ENCODE peak calls at places on chromosomes 12 and 14, in eight cellular contexts. Q is transverse colon, R is K562, S is suprapubic skin, B is H1, E is HepG2, U is SK-N-SH, J is stomach. F is an unnamed sample.

GRCh38 chr12:103495158-103495782 is 498 bp downstream of the C12orf42 start:
- DNase-seq in E (no peak), S (no peak), R (peak), U (peak), J (peak), Q (peak), B (peak), F (no peak)

GRCh38 chr12:26906704-26907103 is 31.1 kb downstream of the INTS13 start:
- DNase-seq in Q (no peak), R (no peak), B (no peak), U (peak), J (no peak), S (no peak), E (no peak), F (no peak)

GRCh38 chr14:104390941-104391901 is 188.3 kb upstream of the C14orf180 start:
- DNase-seq in R (no peak), J (peak), E (no peak), U (no peak), S (peak), Q (no peak), B (no peak), F (peak)

GRCh38 chr12:80941916-80942315 is 4.2 kb upstream of the LIN7A start:
- DNase-seq in U (no peak), J (no peak), Q (no peak), R (no peak), S (no peak), B (no peak), E (no peak), F (no peak)

GRCh38 chr14:102363182-102363952 is 626 bp downstream of the TECPR2 start:
- DNase-seq in Q (peak), J (peak), E (no peak), B (no peak), U (no peak), S (peak), R (peak), F (peak)

GRCh38 chr12:7142057-7142644 is 12.0 kb downstream of the CLSTN3 start:
- DNase-seq in U (peak), S (no peak), E (peak), R (peak), J (peak), Q (peak), B (no peak), F (no peak)

GRCh38 chr14:90580381-90581335 is 183.8 kb downstream of the CALM1 start:
- DNase-seq in Q (no peak), B (no peak), J (no peak), R (peak), E (no peak), U (peak), S (no peak), F (peak)

GRCh38 chr12:50006754-50007442 is 18.4 kb downstream of the RACGAP1 start:
- DNase-seq in S (no peak), J (no peak), B (no peak), R (no peak), E (no peak), U (no peak), Q (no peak), F (no peak)

GRCh38 chr12:106831699-106832098 is 57.2 kb downstream of the RIC8B start:
- DNase-seq in E (no peak), B (no peak), J (no peak), R (no peak), U (peak), Q (no peak), S (no peak), F (no peak)

GRCh38 chr12:108235231-108235959 is 103.7 kb downstream of the CMKLR1 start:
- DNase-seq in B (no peak), Q (no peak), R (no peak), E (no peak), J (no peak), U (no peak), S (no peak), F (no peak)

GRCh38 chr12:116044181-116044580 is 233.3 kb downstream of the MED13L start:
- DNase-seq in S (no peak), U (no peak), B (no peak), J (no peak), Q (no peak), E (peak), R (no peak), F (no peak)

GRCh38 chr12:13196302-13196921 is at the start of gene EMP1:
- DNase-seq in J (peak), S (peak), E (peak), Q (peak), R (no peak), U (peak), B (no peak), F (peak)

GRCh38 chr14:70808023-70808401 is 1.3 kb downstream of the MAP3K9 start:
- DNase-seq in J (peak), R (no peak), S (no peak), E (peak), U (peak), B (no peak), Q (peak), F (peak)

GRCh38 chr12:66573605-66574004 is 105.3 kb downstream of the GRIP1 start:
- DNase-seq in R (no peak), B (no peak), U (no peak), Q (peak), E (no peak), J (no peak), S (no peak), F (no peak)

GRCh38 chr14:81166126-81166525 is 54.6 kb downstream of the GTF2A1 start:
- DNase-seq in J (no peak), S (no peak), Q (no peak), R (no peak), U (no peak), B (no peak), E (peak), F (no peak)

GRCh38 chr12:14213542-14213941 is 151.9 kb upstream of the ATF7IP start:
- DNase-seq in Q (no peak), B (no peak), S (no peak), U (no peak), J (no peak), R (no peak), E (no peak), F (no peak)

GRCh38 chr14:81946808-81947798 is 413.4 kb upstream of the SEL1L start:
- DNase-seq in E (no peak), J (no peak), B (no peak), U (no peak), S (no peak), Q (no peak), R (no peak), F (no peak)

GRCh38 chr12:115988629-115989563 is 288.6 kb downstream of the MED13L start:
- DNase-seq in J (no peak), Q (no peak), B (no peak), U (no peak), S (no peak), E (no peak), R (no peak), F (no peak)

GRCh38 chr12:67720383-67720856 is 71.9 kb downstream of the DYRK2 start:
- DNase-seq in B (no peak), J (no peak), U (peak), Q (no peak), S (no peak), R (no peak), E (no peak), F (no peak)

GRCh38 chr12:28089363-28089762 is 100.9 kb upstream of the CCDC91 start:
- DNase-seq in E (no peak), B (no peak), S (no peak), J (no peak), R (no peak), Q (no peak), U (no peak), F (no peak)

GRCh38 chr12:122395319-122395718 is 27.1 kb downstream of the CLIP1 start:
- DNase-seq in J (no peak), S (no peak), R (no peak), E (no peak), U (peak), Q (no peak), B (no peak), F (no peak)

GRCh38 chr14:93956082-93956481 is 20.3 kb downstream of the ASB2 start:
- DNase-seq in Q (no peak), S (no peak), R (no peak), U (no peak), B (no peak), J (no peak), E (no peak), F (no peak)

DNA sequence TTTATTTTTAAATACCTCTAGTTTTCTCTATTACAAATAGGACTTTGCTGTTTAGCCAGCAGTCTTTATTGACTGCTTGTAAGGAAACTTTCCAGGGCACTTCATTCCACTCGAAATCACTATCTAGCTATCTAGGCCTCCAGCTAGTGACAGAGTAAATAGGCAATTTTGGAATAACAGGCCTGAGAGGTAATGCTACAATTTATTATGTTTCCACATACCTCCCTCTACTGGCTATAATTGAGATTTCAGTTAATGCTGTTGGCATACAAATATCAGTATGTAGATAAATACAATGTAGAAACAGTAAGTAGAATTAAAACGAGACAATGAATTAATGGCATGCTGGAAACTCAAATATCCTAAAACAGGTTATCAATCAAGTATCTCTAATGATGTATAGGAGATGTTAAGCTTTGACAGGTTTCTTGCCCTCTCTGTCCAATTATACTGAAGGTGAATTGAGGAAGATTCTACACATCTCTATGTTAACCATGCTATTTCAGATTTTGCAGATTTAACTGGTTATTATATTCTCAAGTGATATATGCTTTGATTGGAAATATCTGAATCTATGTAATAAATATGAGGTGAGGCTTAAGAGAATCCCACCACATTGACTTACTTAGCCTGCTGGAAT is 7.2 kb downstream of the DTD2 start:
- DNase-seq in Q (no peak), E (peak), J (no peak), R (peak), S (no peak), U (peak), B (no peak), F (no peak)
- TF ChIP-seq EP300 in Q (no peak), E (no peak), J (no peak), R (no peak), S (no peak), U (no peak), B (no peak), F (no peak)

GRCh38 chr12:76571256-76571655 is 11.7 kb upstream of the OSBPL8 start:
- DNase-seq in J (no peak), S (no peak), U (no peak), E (no peak), R (no peak), B (no peak), Q (no peak), F (no peak)

GRCh38 chr12:76568888-76569551 is 9.4 kb upstream of the OSBPL8 start:
- DNase-seq in B (no peak), R (no peak), Q (no peak), S (no peak), J (no peak), U (no peak), E (no peak), F (no peak)

GRCh38 chr12:76569685-76570604 is 10.4 kb upstream of the OSBPL8 start:
- DNase-seq in Q (no peak), J (no peak), B (no peak), E (no peak), S (no peak), R (no peak), U (no peak), F (no peak)

GRCh38 chr12:76568130-76568529 is 8.6 kb upstream of the OSBPL8 start:
- DNase-seq in J (no peak), R (no peak), S (no peak), Q (no peak), U (no peak), E (no peak), B (no peak), F (no peak)

DNA sequence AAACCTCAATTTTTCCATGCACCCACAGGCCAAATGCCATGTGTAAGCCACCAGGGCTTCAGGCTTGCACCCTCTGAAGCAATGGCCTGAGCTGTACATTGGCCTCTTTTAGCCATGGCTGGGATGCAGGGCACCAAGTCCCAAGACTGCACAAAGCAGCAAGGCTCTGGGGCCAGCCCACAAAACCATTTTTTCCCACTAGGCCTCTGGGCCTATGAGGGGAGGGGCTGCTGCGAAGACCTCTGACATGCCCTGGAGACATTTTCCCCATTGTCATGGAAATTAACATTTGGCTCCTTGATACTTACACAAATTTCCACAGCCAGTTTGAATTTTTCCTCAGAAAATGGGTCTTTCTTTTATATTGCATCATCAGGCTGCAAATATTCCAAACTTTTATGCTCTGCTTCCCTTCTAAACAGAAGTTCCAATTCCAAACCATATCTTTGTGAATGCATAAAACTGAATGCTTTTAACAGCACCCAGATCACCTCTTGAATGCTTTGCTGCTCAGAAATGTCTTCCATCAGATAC is 14.3 kb upstream of the OSBPL8 start:
- DNase-seq in E (no peak), S (no peak), B (no peak), Q (no peak), R (no peak), J (no peak), U (no peak), F (no peak)
- TF ChIP-seq POLR2AphosphoS5 in E (no peak), S (no peak), B (no peak), Q (no peak), R (no peak), J (no peak), U (no peak), F (no peak)

GRCh38 chr12:52323416-52324067 is 2.3 kb upstream of the KRT83 start:
- DNase-seq in E (no peak), B (no peak), Q (no peak), R (no peak), U (no peak), J (no peak), S (no peak), F (peak)
- TF ChIP-seq EP300 in E (no peak), B (no peak), Q (no peak), R (no peak), U (no peak), J (no peak), S (no peak), F (no peak)

GRCh38 chr14:100587763-100588411 is 670 bp upstream of the BEGAIN start:
- DNase-seq in E (no peak), S (no peak), Q (no peak), R (no peak), B (no peak), J (no peak), U (no peak), F (peak)

GRCh38 chr14:100587248-100587762 is at the start of gene BEGAIN:
- DNase-seq in R (peak), B (no peak), Q (no peak), J (no peak), U (peak), E (no peak), S (no peak), F (no peak)

GRCh38 chr14:100586153-100586519 is 1.1 kb downstream of the BEGAIN start:
- DNase-seq in E (no peak), U (peak), S (no peak), B (no peak), Q (no peak), J (no peak), R (peak), F (no peak)

GRCh38 chr14:100585448-100586152 is 1.6 kb downstream of the BEGAIN start:
- DNase-seq in Q (no peak), B (no peak), R (no peak), E (no peak), J (no peak), S (no peak), U (no peak), F (no peak)

DNA sequence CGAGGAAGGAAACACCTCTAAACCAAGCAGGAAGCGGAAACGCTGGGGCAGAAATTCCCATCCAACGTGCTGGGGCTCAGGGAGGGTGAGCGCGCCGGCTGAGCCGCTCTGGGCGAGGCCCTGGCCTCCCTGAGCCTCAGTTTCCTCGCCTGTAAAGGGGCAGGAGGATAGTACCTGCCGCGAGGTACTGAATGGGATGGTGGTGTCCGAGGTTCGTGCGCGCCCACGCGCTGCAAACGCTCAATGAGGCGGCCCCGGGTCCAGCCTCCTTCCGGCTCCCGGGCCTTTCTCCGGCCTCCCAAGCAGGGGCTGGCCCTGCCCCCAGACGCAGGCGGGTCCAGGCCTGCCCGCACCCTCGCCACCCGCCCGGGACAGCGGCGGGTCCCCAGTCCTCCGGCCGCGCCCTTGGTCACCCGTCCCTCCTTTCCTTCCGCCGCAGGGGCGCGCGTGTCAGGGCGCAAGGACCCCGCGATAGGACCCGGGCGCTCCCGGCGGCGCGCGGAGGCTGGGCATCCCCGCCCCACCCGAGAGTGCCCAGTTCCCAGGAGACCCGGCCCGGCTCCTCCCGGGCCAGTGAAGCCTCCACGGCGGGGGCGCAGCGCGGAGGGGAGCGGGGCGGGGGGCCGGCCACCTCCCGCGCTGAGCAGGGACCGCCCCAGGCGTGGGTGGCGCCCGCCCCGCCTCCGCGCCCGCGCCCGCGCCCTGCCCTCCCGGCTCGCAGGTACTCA is 533 bp downstream of the BEGAIN start:
- DNase-seq in Q (peak), J (no peak), R (no peak), U (peak), B (no peak), S (no peak), E (no peak), F (no peak)
- TF ChIP-seq POLR2AphosphoS5 in Q (no peak), J (peak), R (no peak), U (no peak), B (no peak), S (no peak), E (no peak), F (no peak)

GRCh38 chr14:87629788-87630187 is 363.2 kb downstream of the GALC start:
- DNase-seq in R (no peak), S (no peak), U (no peak), B (no peak), J (no peak), E (no peak), Q (no peak), F (no peak)
- TF ChIP-seq EP300 in R (no peak), S (no peak), U (no peak), B (no peak), J (no peak), E (no peak), Q (no peak), F (no peak)

GRCh38 chr12:63292476-63293228 is 141.7 kb upstream of the AVPR1A start:
- DNase-seq in E (no peak), S (no peak), R (no peak), U (no peak), B (no peak), J (no peak), Q (no peak), F (no peak)

GRCh38 chr12:63298386-63298930 is 147.5 kb upstream of the AVPR1A start:
- DNase-seq in Q (no peak), R (no peak), E (no peak), U (no peak), B (no peak), J (no peak), S (no peak), F (no peak)

GRCh38 chr12:63294327-63294632 is 143.3 kb upstream of the AVPR1A start:
- DNase-seq in Q (no peak), E (peak), U (no peak), S (no peak), R (no peak), J (no peak), B (no peak), F (no peak)
- TF ChIP-seq POLR2AphosphoS5 in Q (no peak), E (no peak), U (no peak), S (no peak), R (no peak), J (no peak), B (no peak), F (no peak)

DNA sequence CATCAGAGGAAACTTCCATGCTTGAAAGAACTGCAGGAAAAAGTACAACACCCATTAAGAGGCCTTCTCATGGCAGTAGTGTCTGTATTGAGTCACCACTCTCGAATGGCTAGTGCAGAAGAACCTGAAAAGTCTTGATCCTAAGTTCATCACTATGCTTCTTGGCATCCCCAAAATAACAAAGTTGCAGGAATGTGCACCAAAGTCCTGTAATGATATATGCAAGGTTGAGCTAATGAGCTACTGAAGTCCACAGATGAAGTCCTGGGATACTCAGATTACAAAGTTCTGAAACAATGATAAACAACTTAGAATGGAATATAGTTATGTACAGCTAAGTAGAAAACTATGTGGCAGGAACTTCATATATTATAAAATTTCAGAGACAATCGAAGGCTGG is 545.4 kb downstream of the FOXG1 start:
- DNase-seq in U (no peak), S (no peak), B (no peak), J (no peak), Q (no peak), E (no peak), R (no peak), F (no peak)
- TF ChIP-seq EP300 in U (no peak), S (no peak), B (no peak), J (no peak), Q (no peak), E (no peak), R (no peak), F (no peak)

GRCh38 chr12:97275261-97276197 is 187.1 kb upstream of the RMST start:
- DNase-seq in B (no peak), E (no peak), S (no peak), R (no peak), Q (no peak), U (no peak), J (no peak), F (no peak)
- TF ChIP-seq POLR2AphosphoS5 in B (no peak), E (no peak), S (no peak), R (no peak), Q (no peak), U (no peak), J (no peak), F (no peak)

GRCh38 chr12:59517522-59517921 is 78.3 kb upstream of the SLC16A7 start:
- DNase-seq in B (no peak), E (no peak), R (no peak), Q (no peak), S (no peak), J (no peak), U (no peak), F (no peak)
- TF ChIP-seq EP300 in B (no peak), E (no peak), R (no peak), Q (no peak), S (no peak), J (no peak), U (no peak), F (no peak)